ENCODE peak calls at places on chromosomes 4 and X, in seven cellular contexts. E is fibroblast of pulmonary artery; O is head of caudate nucleus; M is sigmoid colon; K is cerebellum; L is GM13976; W is stimulated activated CD4-positive, alpha-beta T cell treated with anti-CD3 and anti-CD28 coated beads, Interleukin-1b, Interleukin-23, amount 100 ng/mL, for 1 hour. S is an unnamed sample.

GRCh38 chrX:109873576-109873975 is 129.3 kb upstream of the TMEM164 start:
- DNase-seq in E (no peak), O (no peak), M (no peak), K (no peak), L (no peak), W (no peak), S (no peak)

GRCh38 chrX:49884290-49884862 is 5.1 kb downstream of the USP27X start:
- DNase-seq in E (peak), O (peak), M (no peak), K (peak), L (peak), W (peak), S (peak)

GRCh38 chr4:99572527-99573240 is 1.9 kb upstream of the MTTP start:
- DNase-seq in E (no peak), O (no peak), M (no peak), K (no peak), L (no peak), W (no peak), S (no peak)

GRCh38 chrX:119667111-119667928 is 25.6 kb downstream of the SEPTIN6 start:
- DNase-seq in E (peak), O (no peak), M (no peak), K (no peak), L (no peak), W (no peak), S (no peak)

GRCh38 chrX:75547137-75547536 is 24.3 kb upstream of the ZDHHC15 start:
- DNase-seq in E (no peak), O (no peak), M (no peak), K (no peak), L (no peak), W (no peak), S (no peak)

GRCh38 chrX:154082396-154083133 is 15.0 kb downstream of the MECP2 start:
- DNase-seq in E (peak), O (no peak), M (no peak), K (no peak), L (no peak), W (no peak), S (no peak)

GRCh38 chr4:30945586-30945985 is 225.4 kb downstream of the PCDH7 start:
- DNase-seq in E (peak), O (no peak), M (no peak), K (no peak), L (no peak), W (no peak), S (no peak)

GRCh38 chr4:124427095-124427767 is 285.3 kb downstream of the ANKRD50 start:
- DNase-seq in E (peak), O (no peak), M (no peak), K (no peak), L (no peak), W (no peak), S (peak)

GRCh38 chr4:6332042-6332668 is 62.5 kb downstream of the WFS1 start:
- DNase-seq in E (peak), O (peak), M (no peak), K (peak), L (peak), W (no peak), S (no peak)

GRCh38 chr4:86441175-86441960 is 81.5 kb upstream of the MAPK10 start:
- DNase-seq in E (peak), O (no peak), M (no peak), K (no peak), L (peak), W (no peak), S (no peak)

GRCh38 chr4:139824882-139825522 is 159.4 kb downstream of the MGST2 start:
- DNase-seq in E (no peak), O (no peak), M (no peak), K (no peak), L (no peak), W (no peak), S (no peak)

GRCh38 chrX:13377537-13377936 is 57.7 kb upstream of the ATXN3L start:
- DNase-seq in E (peak), O (no peak), M (no peak), K (peak), L (no peak), W (no peak), S (no peak)